ENCODE peak calls at places on chromosomes 16 and 17, in eight cellular contexts. R is CD4-positive, alpha-beta T cell; S is endothelial cell of umbilical vein; L is HL-60; I is fibroblast of mammary gland; D is CD8-positive, alpha-beta T cell; W is AG10803; Z is upper lobe of left lung. B is an unnamed sample.

GRCh38 chr17:83155128-83156081 is 76.0 kb downstream of the METRNL start:
- DNase-seq in R (no peak), S (peak; percentile 91), L (no peak), I (peak; percentile 90), D (peak; percentile 36), W (peak; percentile 99), Z (peak; percentile 67), B (peak; percentile 95)

GRCh38 chr17:36722121-36722902 is 120.9 kb downstream of the MRM1 start:
- DNase-seq in R (peak; percentile 68), S (peak; percentile 15), L (peak; percentile 24), I (peak; percentile 19), D (peak; percentile 91), W (no peak), Z (peak; percentile 67), B (no peak)

GRCh38 chr17:80615311-80615710 is 70.7 kb downstream of the RPTOR start:
- DNase-seq in R (no peak), S (no peak), L (no peak), I (no peak), D (no peak), W (no peak), Z (no peak), B (no peak)

GRCh38 chr17:81002409-81003361 is 11.0 kb downstream of the CHMP6 start:
- DNase-seq in R (no peak), S (peak; percentile 64), L (no peak), I (peak; percentile 85), D (no peak), W (peak; percentile 52), Z (peak; percentile 57), B (peak; percentile 39)

GRCh38 chr16:55494994-55495421 is 13.9 kb upstream of the LPCAT2 start:
- DNase-seq in R (no peak), S (peak; percentile 85), L (peak; percentile 77), I (peak; percentile 95), D (no peak), W (peak; percentile 98), Z (peak; percentile 41), B (peak; percentile 94)

GRCh38 chr16:239948-240277 is 5.3 kb downstream of the FAM234A start:
- DNase-seq in R (no peak), S (no peak), L (no peak), I (peak; percentile 39), D (no peak), W (peak; percentile 34), Z (no peak), B (no peak)

GRCh38 chr17:82670661-82671060 is 22.4 kb upstream of the WDR45B start:
- DNase-seq in R (no peak), S (no peak), L (no peak), I (no peak), D (no peak), W (no peak), Z (no peak), B (no peak)

GRCh38 chr16:3459401-3460090 is 16.1 kb downstream of the NAA60 start:
- DNase-seq in R (no peak), S (no peak), L (no peak), I (no peak), D (no peak), W (no peak), Z (no peak), B (peak; percentile 65)

GRCh38 chr17:4852504-4853075 is 19.4 kb downstream of the MINK1 start:
- DNase-seq in R (no peak), S (peak; percentile 51), L (no peak), I (peak; percentile 58), D (no peak), W (peak; percentile 70), Z (no peak), B (peak; percentile 67)

GRCh38 chr16:52482916-52483315 is 64.0 kb downstream of the TOX3 start:
- DNase-seq in R (no peak), S (no peak), L (no peak), I (no peak), D (no peak), W (no peak), Z (no peak), B (no peak)

GRCh38 chr17:61755668-61756067 is 107.7 kb downstream of the BRIP1 start:
- DNase-seq in R (no peak), S (no peak), L (no peak), I (no peak), D (no peak), W (no peak), Z (no peak), B (no peak)

DNA sequence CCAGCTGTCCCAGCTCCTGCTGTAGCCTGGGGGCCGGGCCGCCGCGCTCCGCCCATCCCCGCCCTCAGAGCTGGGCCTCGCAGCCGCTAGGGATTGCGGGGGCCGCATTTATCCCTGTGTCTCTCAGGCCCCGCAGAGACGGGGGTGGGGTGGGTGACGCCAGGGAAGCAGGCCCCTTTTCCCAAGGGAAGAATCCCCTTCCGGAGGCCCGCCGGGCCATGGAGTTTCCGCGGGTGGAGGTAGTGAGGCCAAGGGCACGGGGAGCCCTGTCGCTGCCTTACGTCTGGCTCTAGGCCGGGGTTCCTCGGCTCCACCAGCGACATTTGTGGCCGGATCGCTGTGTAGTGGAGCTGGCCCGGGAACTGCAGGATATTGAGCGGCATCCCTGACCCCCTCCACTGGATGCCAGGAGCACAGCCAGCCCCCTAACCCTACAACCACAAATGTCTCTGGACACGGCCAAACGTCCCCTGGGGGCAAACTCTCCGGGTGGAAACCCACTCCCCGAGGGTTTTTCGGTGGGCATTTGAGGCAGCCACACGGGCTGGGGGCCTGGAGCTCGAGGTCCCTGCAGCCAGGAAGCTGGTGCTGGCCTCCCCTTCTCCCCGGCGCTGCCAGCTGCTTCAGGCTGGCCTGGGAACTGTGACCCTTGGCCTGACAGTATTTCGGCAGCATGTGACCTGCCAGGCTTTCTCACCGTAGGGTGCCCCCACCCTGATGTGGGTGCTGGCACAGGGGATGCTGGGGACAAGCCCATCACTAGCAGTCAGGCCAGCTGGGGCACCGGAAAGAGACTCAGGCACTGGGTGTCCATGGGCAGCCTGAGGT is 12.0 kb upstream of the CD300A start:
- DNase-seq in R (no peak), S (peak; percentile 46), L (no peak), I (peak; percentile 57), D (peak; percentile 80), W (peak; percentile 66), Z (peak; percentile 96), B (no peak)
- TF ChIP-seq CTCF in R (no peak), S (no peak), L (no peak), I (no peak), D (no peak), W (no peak), Z (peak; percentile 46), B (no peak)

DNA sequence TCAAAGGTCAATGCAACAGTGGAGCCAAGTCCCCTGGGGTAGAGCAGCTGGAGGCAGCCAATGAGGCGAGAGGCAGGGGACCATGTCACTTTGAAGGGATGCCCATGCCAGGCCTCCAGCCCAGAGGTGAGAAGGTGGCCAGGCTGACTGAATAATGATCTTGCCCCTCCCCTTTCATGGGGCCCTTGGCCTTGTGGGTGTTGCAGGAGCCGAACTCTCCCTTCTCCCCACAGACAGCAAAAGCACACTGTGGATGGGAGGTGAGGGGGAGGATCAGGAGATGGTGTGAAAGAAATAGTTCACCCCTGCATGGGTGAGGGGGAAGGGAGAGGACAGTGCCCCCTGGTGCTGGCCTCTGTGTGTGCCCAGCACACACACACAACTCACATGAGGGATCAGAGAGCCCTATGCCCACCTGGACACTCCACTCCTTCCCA is 15.8 kb upstream of the TBX21 start:
- DNase-seq in R (no peak), S (no peak), L (no peak), I (no peak), D (no peak), W (no peak), Z (no peak), B (no peak)
- TF ChIP-seq CTCF in R (peak; percentile 43), S (peak; percentile 51), L (no peak), I (peak; percentile 50), D (no peak), W (peak; percentile 41), Z (peak; percentile 34), B (peak; percentile 69)

DNA sequence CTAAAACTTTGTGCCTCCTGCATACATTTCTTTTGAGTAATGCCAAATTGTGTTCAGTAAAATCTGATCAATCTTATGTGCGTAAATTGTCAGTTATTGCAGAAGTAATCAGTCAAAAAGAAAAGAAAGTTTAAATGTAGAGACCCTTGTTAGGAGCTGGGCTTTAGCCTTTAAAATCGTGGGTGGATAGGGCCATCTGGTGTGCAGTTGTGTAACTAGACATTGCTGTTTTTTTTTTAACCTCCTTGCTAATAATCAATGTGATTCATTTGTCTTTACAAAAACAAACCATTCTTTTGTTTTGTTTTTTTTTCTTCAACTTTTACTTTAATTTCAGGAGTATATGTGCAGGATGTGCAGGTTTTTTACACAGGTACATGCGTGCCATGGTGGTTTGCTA is 5.3 kb upstream of the WWOX start:
- DNase-seq in R (no peak), S (no peak), L (no peak), I (peak; percentile 10), D (no peak), W (no peak), Z (no peak), B (no peak)
- TF ChIP-seq CTCF in R (no peak), S (no peak), L (no peak), I (peak; percentile 11), D (no peak), W (no peak), Z (no peak), B (no peak)

GRCh38 chr17:69361156-69361555 is 34.2 kb upstream of the ABCA5 start:
- DNase-seq in R (no peak), S (no peak), L (no peak), I (no peak), D (no peak), W (no peak), Z (no peak), B (no peak)

GRCh38 chr17:69358688-69359596 is 32.0 kb upstream of the ABCA5 start:
- DNase-seq in R (no peak), S (peak; percentile 3), L (no peak), I (no peak), D (no peak), W (no peak), Z (no peak), B (no peak)

GRCh38 chr17:69356625-69357024 is 29.7 kb upstream of the ABCA5 start:
- DNase-seq in R (no peak), S (no peak), L (no peak), I (no peak), D (no peak), W (no peak), Z (no peak), B (no peak)

GRCh38 chr17:69363488-69364210 is 36.7 kb upstream of the ABCA5 start:
- DNase-seq in R (no peak), S (no peak), L (no peak), I (peak; percentile 5), D (no peak), W (no peak), Z (no peak), B (no peak)

GRCh38 chr17:69357701-69358100 is 30.8 kb upstream of the ABCA5 start:
- DNase-seq in R (no peak), S (no peak), L (no peak), I (peak; percentile 3), D (no peak), W (no peak), Z (no peak), B (no peak)
- TF ChIP-seq CTCF in R (no peak), S (no peak), L (no peak), I (no peak), D (no peak), W (no peak), Z (no peak), B (no peak)

DNA sequence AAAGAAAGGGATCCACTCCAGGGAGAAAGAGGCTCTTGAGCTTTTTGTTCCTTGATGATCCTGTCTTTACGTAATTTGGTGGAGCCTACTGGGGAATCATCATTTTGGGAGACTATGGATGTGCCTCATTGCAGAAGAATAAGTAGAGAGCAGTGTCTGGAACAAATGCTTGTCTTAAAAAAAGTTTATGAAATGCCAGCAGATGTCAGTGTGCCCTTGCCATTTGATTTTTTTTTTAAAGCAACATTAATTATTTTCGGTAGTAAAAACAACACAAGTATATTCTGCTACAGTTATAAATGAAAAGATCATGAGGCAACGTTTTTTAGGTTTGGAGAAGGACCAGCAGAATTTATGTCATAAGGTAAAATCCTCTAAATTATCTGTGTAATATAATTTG is 934.8 kb upstream of the EEF2KMT start:
- DNase-seq in R (no peak), S (no peak), L (no peak), I (no peak), D (no peak), W (no peak), Z (no peak), B (no peak)
- TF ChIP-seq CTCF in R (no peak), S (no peak), L (no peak), I (no peak), D (no peak), W (no peak), Z (no peak), B (peak; percentile 49)